ENCODE peak calls at places on chromosomes 3 and 15, in nine cellular contexts. V, K, B, O, R, F, Y, J and S are unnamed samples.

GRCh38 chr3:127701281-127701792 is 28.6 kb downstream of the ABTB1 start:
- DNase-seq in R (no peak), Y (no peak), B (peak; percentile 70), F (no peak), J (peak; percentile 82), O (no peak), K (no peak), V (no peak), S (no peak)

GRCh38 chr3:123480428-123480827 is 31.5 kb upstream of the ADCY5 start:
- DNase-seq in R (no peak), O (peak; percentile 21), J (no peak), Y (no peak), K (no peak), V (no peak), F (no peak), B (no peak), S (peak; percentile 24)

GRCh38 chr15:65389226-65389625 is 11.4 kb upstream of the IGDCC3 start:
- DNase-seq in K (no peak), F (no peak), B (peak; percentile 2), V (no peak), O (no peak), Y (no peak), J (no peak), R (no peak), S (no peak)

GRCh38 chr15:90219421-90220141 is 14.2 kb downstream of the CIB1 start:
- DNase-seq in B (no peak), K (peak; percentile 58), J (peak; percentile 78), V (no peak), Y (peak; percentile 20), R (no peak), F (peak; percentile 11), O (peak; percentile 65), S (no peak)

GRCh38 chr15:45331977-45332376 is 46.4 kb downstream of the GATM start:
- DNase-seq in O (no peak), F (no peak), Y (no peak), J (no peak), K (no peak), V (no peak), B (no peak), R (no peak), S (no peak)

GRCh38 chr15:73924258-73924921 is 1.9 kb upstream of the LOXL1 start:
- DNase-seq in Y (no peak), F (no peak), B (peak; percentile 31), J (peak; percentile 79), R (peak; percentile 73), V (no peak), K (no peak), O (no peak), S (no peak)

GRCh38 chr15:49627407-49627877 is 6.6 kb downstream of the DTWD1 start:
- DNase-seq in Y (no peak), V (no peak), O (no peak), K (no peak), B (no peak), J (no peak), F (no peak), R (peak; percentile 91), S (no peak)

GRCh38 chr3:124258057-124258500 is 266.2 kb upstream of the ROPN1 start:
- DNase-seq in R (no peak), Y (no peak), V (no peak), J (peak; percentile 65), K (no peak), B (no peak), F (no peak), O (no peak), S (no peak)

GRCh38 chr3:84724877-84725276 is 233.9 kb upstream of the CADM2 start:
- DNase-seq in J (no peak), K (no peak), F (no peak), Y (no peak), R (peak; percentile 94), O (no peak), V (no peak), B (no peak), S (no peak)

GRCh38 chr3:100982710-100983109 is 10.5 kb downstream of the ABI3BP start:
- DNase-seq in Y (no peak), B (peak; percentile 66), F (no peak), O (no peak), J (peak; percentile 82), K (no peak), V (no peak), R (no peak), S (no peak)

GRCh38 chr3:158313344-158313927 is 203.5 kb downstream of the RSRC1 start:
- DNase-seq in O (peak; percentile 77), R (no peak), V (peak; percentile 2), F (no peak), Y (no peak), J (no peak), K (no peak), B (no peak), S (no peak)

GRCh38 chr15:45048784-45049631 is 26.0 kb downstream of the SORD start:
- DNase-seq in F (no peak), J (no peak), V (no peak), K (no peak), B (no peak), R (no peak), O (peak; percentile 51), Y (no peak), S (no peak)

GRCh38 chr15:34818531-34818930 is 23.2 kb upstream of the ACTC1 start:
- DNase-seq in V (no peak), B (no peak), O (no peak), Y (no peak), K (no peak), J (no peak), F (no peak), R (no peak), S (no peak)

GRCh38 chr3:9101286-9101685 is 138.0 kb upstream of the RAD18 start:
- DNase-seq in J (no peak), F (no peak), R (no peak), V (no peak), O (no peak), K (no peak), B (no peak), Y (no peak), S (no peak)

GRCh38 chr15:86571873-86572272 is 492.2 kb downstream of the AGBL1 start:
- DNase-seq in Y (no peak), O (no peak), K (no peak), J (no peak), F (no peak), R (no peak), B (no peak), V (no peak), S (no peak)

GRCh38 chr15:46652256-46652655 is 1017.4 kb downstream of the SQOR start:
- DNase-seq in Y (no peak), J (no peak), K (no peak), B (no peak), F (no peak), V (no peak), R (no peak), O (no peak), S (no peak)